ENCODE peak calls at places on chromosomes 16 and 17, in five cellular contexts. A is tibial artery, J is heart right ventricle, F is mesenchymal stem cell, O is NT2/D1. K is an unnamed sample. For H3K36me3, the result is how much of the 10 kb centered on the place peaks cover.

GRCh38 chr17:49513616-49514373 is 18.7 kb downstream of the NGFR start:
- DNase-seq in A (no peak), F (no peak), J (peak), O (no peak), K (no peak)

GRCh38 chr16:50269769-50270509 is 3.6 kb downstream of the ADCY7 start:
- DNase-seq in O (no peak), F (no peak), J (no peak), A (no peak), K (no peak)

GRCh38 chr16:35626051-35626450 is 2166.6 kb downstream of the TP53TG3F start:
- DNase-seq in J (no peak), O (no peak), F (no peak), A (no peak), K (no peak)

GRCh38 chr17:27315796-27316465 is 22.0 kb downstream of the WSB1 start:
- DNase-seq in O (no peak), A (no peak), F (no peak), J (no peak), K (no peak)

GRCh38 chr17:81208651-81209050 is 14.1 kb downstream of the CEP131 start:
- DNase-seq in J (no peak), A (no peak), O (no peak), F (no peak), K (no peak)

GRCh38 chr17:77728022-77728671 is 230.4 kb upstream of the TNRC6C start:
- DNase-seq in A (peak), O (no peak), F (no peak), J (peak), K (no peak)

GRCh38 chr16:23302045-23302956 is at the start of gene SCNN1B:
- DNase-seq in O (no peak), F (no peak), A (no peak), J (peak), K (no peak)

GRCh38 chr17:57045868-57046671 is 39.0 kb upstream of the AKAP1 start:
- DNase-seq in F (no peak), J (no peak), A (no peak), O (no peak), K (no peak)

GRCh38 chr17:66494023-66494803 is 191.8 kb downstream of the PRKCA start:
- DNase-seq in J (no peak), A (no peak), F (peak), O (peak), K (peak)

GRCh38 chr17:81884520-81884919 is 6.9 kb downstream of the ALYREF start:
- DNase-seq in F (no peak), J (no peak), A (no peak), O (no peak), K (no peak)

GRCh38 chr16:51813609-51814008 is 662.5 kb upstream of the SALL1 start:
- DNase-seq in J (no peak), F (no peak), O (peak), A (no peak), K (peak)

GRCh38 chr17:45749831-45750335 is 34.2 kb upstream of the CRHR1 start:
- DNase-seq in F (no peak), O (no peak), A (no peak), J (no peak), K (no peak)

GRCh38 chr17:4747847-4748246 is 8.1 kb upstream of the CXCL16 start:
- DNase-seq in J (no peak), O (no peak), A (no peak), F (no peak), K (no peak)

GRCh38 chr17:67818110-67819002 is 6.9 kb upstream of the BPTF start:
- DNase-seq in J (no peak), F (no peak), A (no peak), O (no peak), K (no peak)

GRCh38 chr17:79294459-79295071 is 219.9 kb downstream of the ENGASE start:
- DNase-seq in O (peak), F (peak), A (peak), J (peak), K (peak)

GRCh38 chr16:88007321-88007731 is 56.1 kb downstream of the BANP start:
- DNase-seq in O (no peak), A (no peak), J (no peak), F (no peak), K (no peak)

GRCh38 chr17:40813804-40814203 is 8.6 kb downstream of the KRT10 start:
- DNase-seq in A (no peak), O (no peak), F (no peak), J (no peak), K (no peak)

GRCh38 chr16:23837553-23838308 is 1.9 kb downstream of the PRKCB start:
- DNase-seq in F (no peak), J (no peak), A (no peak), O (no peak), K (no peak)

GRCh38 chr17:6108987-6109386 is 38.8 kb downstream of the WSCD1 start:
- DNase-seq in F (no peak), A (no peak), J (no peak), O (no peak), K (no peak)

GRCh38 chr16:58584831-58585505 is 44.7 kb downstream of the CNOT1 start:
- DNase-seq in O (no peak), A (no peak), J (no peak), F (no peak), K (no peak)

GRCh38 chr16:58582133-58582532 is 47.5 kb downstream of the CNOT1 start:
- DNase-seq in F (no peak), J (no peak), A (no peak), O (no peak), K (no peak)

GRCh38 chr16:58586340-58587030 is 43.1 kb downstream of the CNOT1 start:
- DNase-seq in A (no peak), O (no peak), F (no peak), J (no peak), K (no peak)

GRCh38 chr16:58579587-58579986 is 50.0 kb downstream of the CNOT1 start:
- DNase-seq in J (no peak), A (no peak), O (no peak), F (no peak), K (no peak)

DNA sequence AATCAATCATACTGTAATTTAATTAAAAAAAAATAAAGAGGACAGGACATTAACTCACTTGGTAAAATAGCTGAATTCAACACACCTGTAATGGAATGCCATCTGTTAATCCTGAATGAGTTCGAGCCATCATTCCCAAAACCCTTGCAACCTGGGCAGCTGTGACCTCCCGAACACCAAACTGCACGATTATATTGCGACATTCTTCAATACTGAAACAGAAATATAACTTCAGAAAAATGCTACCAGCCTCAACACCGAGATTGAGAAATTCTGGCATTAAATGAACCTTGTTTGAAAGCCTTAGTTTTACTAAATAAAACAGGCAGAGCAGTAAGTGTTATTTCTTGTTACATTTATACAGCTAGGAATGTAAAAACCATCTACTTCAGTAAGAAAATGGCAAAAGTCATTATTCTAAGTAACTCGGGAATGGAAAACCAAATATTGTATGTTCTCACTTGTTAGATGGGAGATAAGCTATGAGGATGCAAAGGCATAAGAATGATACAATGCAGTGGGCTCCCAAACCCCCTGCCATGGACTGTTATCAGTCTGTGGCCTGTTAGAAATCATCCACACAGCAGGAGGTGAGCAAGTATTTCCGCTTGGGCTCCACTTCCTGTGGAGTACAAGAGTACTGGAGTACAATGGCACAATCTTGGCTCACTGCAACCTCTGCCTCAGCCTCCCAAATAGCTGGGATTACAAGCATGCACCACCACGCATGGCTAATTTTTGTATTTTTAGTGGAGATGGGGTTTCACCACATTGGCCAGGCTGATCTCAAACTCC is 46.5 kb downstream of the CNOT1 start:
- DNase-seq in A (no peak), O (no peak), J (no peak), F (no peak), K (no peak)
- H3K36me3 ChIP-seq in A (half or more), O (half or more), J (under half), F (half or more), K (half or more)

GRCh38 chr16:68289621-68290329 is 21.0 kb downstream of the SLC7A6OS start:
- DNase-seq in A (no peak), F (no peak), O (no peak), J (no peak), K (no peak)

GRCh38 chr16:68290455-68290854 is 20.3 kb downstream of the SLC7A6OS start:
- DNase-seq in O (no peak), F (no peak), A (no peak), J (no peak), K (no peak)

GRCh38 chr16:68288252-68288650 is 22.5 kb downstream of the SLC7A6OS start:
- DNase-seq in O (no peak), F (no peak), A (no peak), J (no peak), K (no peak)

GRCh38 chr16:68287276-68288251 is 23.2 kb downstream of the SLC7A6OS start:
- DNase-seq in O (no peak), F (peak), J (peak), A (peak), K (no peak)

GRCh38 chr16:68289202-68289601 is 21.5 kb downstream of the SLC7A6OS start:
- DNase-seq in O (no peak), F (no peak), A (no peak), J (no peak), K (no peak)
- H3K36me3 ChIP-seq in O (half or more), F (half or more), A (under half), J (under half), K (half or more)

GRCh38 chr17:59680314-59680713 is 26.9 kb downstream of the PTRH2 start:
- DNase-seq in A (no peak), F (no peak), J (no peak), O (no peak), K (no peak)

GRCh38 chr17:59669944-59670343 is 37.3 kb downstream of the PTRH2 start:
- DNase-seq in A (no peak), J (no peak), F (no peak), O (no peak), K (no peak)

GRCh38 chr17:59678946-59679345 is 28.3 kb downstream of the PTRH2 start:
- DNase-seq in F (no peak), A (no peak), O (no peak), J (no peak), K (no peak)

GRCh38 chr17:59671386-59671785 is 35.8 kb downstream of the PTRH2 start:
- DNase-seq in O (no peak), J (no peak), F (no peak), A (no peak), K (no peak)

GRCh38 chr17:59675231-59675630 is 32.0 kb downstream of the PTRH2 start:
- DNase-seq in A (no peak), F (no peak), O (no peak), J (no peak), K (no peak)
- H3K36me3 ChIP-seq in A (half or more), F (half or more), O (half or more), J (under half), K (half or more)

GRCh38 chr16:11063432-11064201 is 119.3 kb downstream of the CLEC16A start:
- DNase-seq in J (no peak), O (no peak), A (no peak), F (no peak), K (no peak)
- H3K36me3 ChIP-seq in J (under half), O (under half), A (half or more), F (under half), K (under half)

DNA sequence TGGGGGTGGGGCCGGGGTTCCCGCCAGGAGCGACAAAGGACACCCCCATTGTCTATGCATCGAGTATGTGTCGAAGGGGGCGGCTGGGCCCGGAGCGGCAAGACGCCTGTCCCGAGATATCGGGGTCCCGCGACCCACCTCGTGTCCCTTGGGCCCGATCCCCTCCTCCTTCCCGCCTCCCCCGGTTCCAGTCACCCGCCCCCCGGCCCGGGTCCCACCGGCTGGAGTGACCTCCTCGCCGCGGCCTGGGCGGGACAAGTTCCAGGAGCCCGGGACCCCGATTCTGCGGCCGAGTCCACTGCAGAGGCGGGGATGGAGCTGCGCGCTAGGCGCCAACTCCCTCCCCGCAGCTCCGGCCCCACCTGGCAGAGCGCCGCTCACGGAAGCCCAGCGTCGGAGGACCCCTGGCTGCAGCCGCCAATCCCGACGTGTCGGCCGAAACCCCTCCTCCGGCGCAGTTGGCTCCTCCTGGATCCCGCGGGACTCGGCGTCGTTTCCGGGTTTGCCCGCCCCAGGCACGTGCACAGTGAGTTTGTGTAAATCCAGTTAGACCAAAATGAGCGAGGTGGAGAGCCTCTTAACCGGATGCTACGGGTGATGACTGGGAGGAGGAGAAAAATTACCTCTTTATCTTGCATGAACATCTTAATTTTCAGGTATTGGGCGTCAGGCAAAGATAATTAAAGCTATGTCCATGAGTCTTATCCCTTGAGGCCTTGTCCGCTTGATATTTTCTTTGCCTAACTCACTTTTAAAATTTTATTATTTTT is at the start of gene NMRAL1:
- DNase-seq in A (peak), F (peak), J (peak), O (peak), K (peak)
- H3K36me3 ChIP-seq in A (under half), F (under half), J (under half), O (under half), K (under half)

GRCh38 chr16:57539072-57539796 is 2.9 kb upstream of the CCDC102A start:
- DNase-seq in A (no peak), F (no peak), O (no peak), J (no peak), K (no peak)

GRCh38 chr16:57536306-57537193 is at the start of gene CCDC102A:
- DNase-seq in J (no peak), A (no peak), O (no peak), F (no peak), K (peak)

GRCh38 chr16:57537596-57538234 is 1.3 kb upstream of the CCDC102A start:
- DNase-seq in J (no peak), F (no peak), O (no peak), A (no peak), K (no peak)

GRCh38 chr16:57537194-57537505 is 779 bp upstream of the CCDC102A start:
- DNase-seq in A (no peak), F (no peak), J (no peak), O (no peak), K (no peak)

DNA sequence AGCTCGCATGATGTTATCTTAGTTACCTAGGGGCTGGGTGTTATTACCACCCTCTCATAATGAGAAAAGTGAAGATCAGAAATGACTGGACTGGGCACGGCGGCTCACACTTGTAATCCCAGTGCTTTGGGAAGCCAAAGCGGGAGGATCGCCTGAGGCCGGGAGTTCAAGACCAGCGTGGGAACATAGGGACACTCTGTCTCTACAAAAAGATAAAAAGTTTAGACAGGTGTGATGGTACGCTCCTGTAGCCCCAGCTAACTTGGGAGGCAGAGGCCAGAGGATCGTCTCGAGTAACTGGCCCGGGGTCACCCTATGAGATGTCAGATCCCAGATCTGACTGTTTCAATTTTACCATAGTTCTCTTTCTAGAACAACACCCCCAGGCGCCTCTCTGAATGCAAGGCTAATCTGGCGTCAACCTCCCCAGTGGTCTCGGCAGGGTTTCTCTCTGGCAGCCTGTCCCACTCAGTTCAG is 1.9 kb upstream of the CCDC102A start:
- DNase-seq in O (no peak), A (no peak), J (no peak), F (no peak), K (no peak)
- H3K36me3 ChIP-seq in O (under half), A (under half), J (under half), F (under half), K (under half)

GRCh38 chr17:47928415-47928814 is 13.0 kb upstream of the PNPO start:
- DNase-seq in F (no peak), J (no peak), O (no peak), A (no peak), K (no peak)

GRCh38 chr17:47929218-47930000 is 12.0 kb upstream of the PNPO start:
- DNase-seq in F (no peak), A (no peak), O (no peak), J (no peak), K (no peak)

GRCh38 chr17:47925677-47925987 is 15.7 kb upstream of the PNPO start:
- DNase-seq in J (no peak), F (no peak), A (no peak), O (no peak), K (no peak)

GRCh38 chr17:47927821-47928400 is 13.5 kb upstream of the PNPO start:
- DNase-seq in F (no peak), J (no peak), O (no peak), A (no peak), K (no peak)

GRCh38 chr17:47924785-47925676 is 16.3 kb upstream of the PNPO start:
- DNase-seq in F (no peak), A (no peak), O (no peak), J (no peak), K (no peak)
- H3K36me3 ChIP-seq in F (half or more), A (half or more), O (half or more), J (under half), K (under half)

GRCh38 chr17:17156107-17156506 is 50.0 kb downstream of the PLD6 start:
- DNase-seq in O (no peak), F (no peak), A (no peak), J (no peak), K (no peak)
- H3K36me3 ChIP-seq in O (half or more), F (half or more), A (half or more), J (under half), K (half or more)

GRCh38 chr17:14060706-14061105 is 8.6 kb upstream of the COX10 start:
- DNase-seq in O (no peak), F (no peak), A (no peak), J (no peak), K (no peak)
- H3K36me3 ChIP-seq in O (under half), F (under half), A (under half), J (under half), K (under half)

DNA sequence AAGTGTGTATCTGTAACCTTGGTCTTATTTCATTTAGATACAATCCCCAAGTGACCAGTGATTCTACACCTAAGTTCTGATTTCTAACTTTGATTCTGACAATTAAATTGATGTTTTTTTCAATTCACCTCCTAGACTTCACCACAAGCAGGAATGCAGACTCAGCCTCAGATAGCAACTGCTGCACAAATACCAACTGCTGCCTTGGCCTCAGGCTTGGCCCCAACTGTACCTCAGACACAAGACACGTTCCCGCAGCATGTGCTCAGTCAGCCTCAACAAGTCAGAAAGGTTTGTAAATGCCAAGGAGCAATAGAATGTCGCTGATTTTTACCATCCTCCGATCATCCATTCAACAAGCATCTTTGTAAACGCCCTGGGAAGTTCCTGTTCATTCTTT is 177.7 kb downstream of the MRTFB start:
- DNase-seq in J (no peak), F (no peak), A (no peak), O (peak), K (no peak)
- H3K36me3 ChIP-seq in J (under half), F (half or more), A (half or more), O (half or more), K (under half)

K was measured in HAP-1.